ENCODE peak calls at places on chromosomes 6 and 20, in four cellular contexts. N is RWPE2, M is left ventricle myocardium superior, D is M059J. O is an unnamed sample.
A peak's percentile ranks its signal among the peaks of the same experiment; 100 is the strongest.

GRCh38 chr6:139029470-139030210 is 1.1 kb downstream of the ABRACL start:
- DNase-seq in M (peak; percentile 71), N (no peak), D (peak; percentile 52), O (peak; percentile 89)

GRCh38 chr6:100460650-100461204 is 4.0 kb downstream of the SIM1 start:
- DNase-seq in M (no peak), N (no peak), D (peak; percentile 55), O (no peak)

GRCh38 chr20:289693-290080 is 863 bp downstream of the C20orf96 start:
- DNase-seq in D (peak; percentile 41), M (no peak), N (no peak), O (peak; percentile 2)

GRCh38 chr6:164756142-164756541 is 553.3 kb downstream of the C6orf118 start:
- DNase-seq in D (peak; percentile 11), N (no peak), M (no peak), O (no peak)

GRCh38 chr20:32315399-32315798 is 37.9 kb downstream of the KIF3B start:
- DNase-seq in N (peak; percentile 49), D (no peak), M (no peak), O (no peak)

GRCh38 chr6:111843347-111844147 is 29.7 kb downstream of the FYN start:
- DNase-seq in M (no peak), D (peak; percentile 18), N (no peak), O (no peak)

GRCh38 chr6:72760130-72760793 is 138.4 kb downstream of the KCNQ5 start:
- DNase-seq in N (no peak), M (no peak), D (peak; percentile 23), O (no peak)

GRCh38 chr6:147508073-147508870 is at the start of gene SAMD5:
- DNase-seq in M (peak; percentile 76), D (peak; percentile 66), N (peak; percentile 59), O (peak; percentile 81)

GRCh38 chr6:90294989-90295853 is 1.4 kb downstream of the BACH2 start:
- DNase-seq in D (peak; percentile 14), M (peak; percentile 70), N (peak; percentile 57), O (peak; percentile 83)

GRCh38 chr6:123965894-123966293 is 162.2 kb downstream of the NKAIN2 start:
- DNase-seq in N (no peak), D (peak; percentile 10), M (no peak), O (no peak)

GRCh38 chr6:35426074-35426473 is 26.1 kb upstream of the FANCE start:
- DNase-seq in M (no peak), N (no peak), D (no peak), O (no peak)

GRCh38 chr6:35174043-35174434 is 32.9 kb upstream of the TCP11 start:
- DNase-seq in D (no peak), N (no peak), M (no peak), O (no peak)

GRCh38 chr20:60073504-60073903 is 115.3 kb downstream of the CDH26 start:
- DNase-seq in D (no peak), M (no peak), N (no peak), O (no peak)

GRCh38 chr20:57552471-57552870 is 8.4 kb upstream of the PCK1 start:
- DNase-seq in D (no peak), M (no peak), N (no peak), O (no peak)

GRCh38 chr6:166626177-166627038 is 643 bp downstream of the RPS6KA2 start:
- DNase-seq in N (no peak), M (peak; percentile 56), D (peak; percentile 15), O (peak; percentile 87)

GRCh38 chr20:59718071-59718470 is 113.7 kb downstream of the PHACTR3 start:
- DNase-seq in M (no peak), N (no peak), D (no peak), O (no peak)

O was measured in kidney.